ENCODE peak calls at places on chromosomes 2 and 18, in seven cellular contexts. U, Q, N, F, D, C and O are unnamed samples.

GRCh38 chr2:159290289-159290907 is 3.9 kb upstream of the WDSUB1 start:
- DNase-seq in U (peak; percentile 39), Q (peak; percentile 55), N (no peak), F (no peak), D (no peak), C (peak; percentile 97), O (no peak)

GRCh38 chr2:208407667-208408066 is 1.1 kb downstream of the PTH2R start:
- DNase-seq in U (peak; percentile 64), Q (no peak), N (no peak), F (no peak), D (no peak), C (peak; percentile 46), O (peak; percentile 30)

GRCh38 chr2:42795275-42795674 is 2.9 kb upstream of the HAAO start:
- DNase-seq in U (no peak), Q (no peak), N (peak; percentile 44), F (no peak), D (no peak), C (no peak), O (no peak)

GRCh38 chr2:134372611-134373131 is 118.8 kb downstream of the MGAT5 start:
- DNase-seq in U (no peak), Q (no peak), N (no peak), F (no peak), D (no peak), C (peak; percentile 66), O (no peak)

GRCh38 chr18:9642799-9643445 is 28.6 kb upstream of the PPP4R1 start:
- DNase-seq in U (no peak), Q (no peak), N (no peak), F (no peak), D (no peak), C (peak; percentile 48), O (no peak)

GRCh38 chr2:120205901-120206581 is 17.2 kb downstream of the TMEM185B start:
- DNase-seq in U (peak; percentile 29), Q (no peak), N (peak; percentile 83), F (no peak), D (peak; percentile 79), C (no peak), O (peak; percentile 78)

GRCh38 chr2:100397976-100398375 is 19.5 kb downstream of the CHST10 start:
- DNase-seq in U (no peak), Q (no peak), N (no peak), F (no peak), D (no peak), C (no peak), O (no peak)

GRCh38 chr2:222468338-222468737 is 44.0 kb downstream of the SGPP2 start:
- DNase-seq in U (no peak), Q (no peak), N (no peak), F (no peak), D (no peak), C (peak; percentile 15), O (no peak)

GRCh38 chr2:171293661-171294060 is 133.0 kb upstream of the TLK1 start:
- DNase-seq in U (no peak), Q (no peak), N (no peak), F (no peak), D (no peak), C (no peak), O (no peak)

GRCh38 chr2:240916571-240917008 is 10.5 kb downstream of the CROCC2 start:
- DNase-seq in U (peak; percentile 50), Q (peak; percentile 23), N (no peak), F (peak; percentile 97), D (peak; percentile 65), C (peak; percentile 59), O (no peak)

GRCh38 chr2:168948621-168949212 is 47.6 kb downstream of the G6PC2 start:
- DNase-seq in U (peak; percentile 61), Q (no peak), N (no peak), F (no peak), D (no peak), C (peak; percentile 46), O (peak; percentile 5)

GRCh38 chr2:128754246-128754724 is 435.6 kb upstream of the HS6ST1 start:
- DNase-seq in U (no peak), Q (no peak), N (peak; percentile 85), F (no peak), D (no peak), C (peak; percentile 87), O (peak; percentile 56)

GRCh38 chr2:100824842-100825241 is 4.9 kb downstream of the NPAS2 start:
- DNase-seq in U (no peak), Q (no peak), N (no peak), F (no peak), D (no peak), C (no peak), O (no peak)

GRCh38 chr18:79494936-79495335 is 99.2 kb downstream of the NFATC1 start:
- DNase-seq in U (no peak), Q (no peak), N (peak; percentile 40), F (peak; percentile 56), D (no peak), C (no peak), O (no peak)

GRCh38 chr2:11348209-11348749 is 3.8 kb upstream of the ROCK2 start:
- DNase-seq in U (no peak), Q (no peak), N (no peak), F (peak; percentile 83), D (no peak), C (no peak), O (no peak)

GRCh38 chr2:218884519-218884918 is 3.9 kb downstream of the WNT10A start:
- DNase-seq in U (no peak), Q (no peak), N (no peak), F (peak; percentile 11), D (no peak), C (no peak), O (no peak)

GRCh38 chr2:60472026-60472425 is 81.4 kb downstream of the BCL11A start:
- DNase-seq in U (no peak), Q (no peak), N (no peak), F (no peak), D (no peak), C (no peak), O (no peak)

GRCh38 chr2:28350791-28351285 is 41.8 kb upstream of the FOSL2 start:
- DNase-seq in U (no peak), Q (no peak), N (no peak), F (peak; percentile 63), D (no peak), C (no peak), O (no peak)

GRCh38 chr2:216478151-216478550 is 20.5 kb upstream of the RPL37A start:
- DNase-seq in U (peak; percentile 59), Q (peak; percentile 33), N (no peak), F (no peak), D (no peak), C (peak; percentile 61), O (no peak)

GRCh38 chr2:173400760-173401159 is 46.1 kb downstream of the CDCA7 start:
- DNase-seq in U (peak; percentile 21), Q (no peak), N (no peak), F (no peak), D (no peak), C (no peak), O (peak; percentile 42)
- TF ChIP-seq CTCF in U (no peak), Q (peak; percentile 15), N (peak; percentile 11), F (no peak), D (peak; percentile 45), C (peak; percentile 23), O (peak; percentile 43)

GRCh38 chr2:62467475-62468321 is 38.3 kb downstream of the TMEM17 start:
- DNase-seq in U (no peak), Q (no peak), N (no peak), F (no peak), D (no peak), C (peak; percentile 84), O (no peak)
- TF ChIP-seq CTCF in U (no peak), Q (no peak), N (no peak), F (no peak), D (peak; percentile 27), C (peak; percentile 49), O (no peak)

DNA sequence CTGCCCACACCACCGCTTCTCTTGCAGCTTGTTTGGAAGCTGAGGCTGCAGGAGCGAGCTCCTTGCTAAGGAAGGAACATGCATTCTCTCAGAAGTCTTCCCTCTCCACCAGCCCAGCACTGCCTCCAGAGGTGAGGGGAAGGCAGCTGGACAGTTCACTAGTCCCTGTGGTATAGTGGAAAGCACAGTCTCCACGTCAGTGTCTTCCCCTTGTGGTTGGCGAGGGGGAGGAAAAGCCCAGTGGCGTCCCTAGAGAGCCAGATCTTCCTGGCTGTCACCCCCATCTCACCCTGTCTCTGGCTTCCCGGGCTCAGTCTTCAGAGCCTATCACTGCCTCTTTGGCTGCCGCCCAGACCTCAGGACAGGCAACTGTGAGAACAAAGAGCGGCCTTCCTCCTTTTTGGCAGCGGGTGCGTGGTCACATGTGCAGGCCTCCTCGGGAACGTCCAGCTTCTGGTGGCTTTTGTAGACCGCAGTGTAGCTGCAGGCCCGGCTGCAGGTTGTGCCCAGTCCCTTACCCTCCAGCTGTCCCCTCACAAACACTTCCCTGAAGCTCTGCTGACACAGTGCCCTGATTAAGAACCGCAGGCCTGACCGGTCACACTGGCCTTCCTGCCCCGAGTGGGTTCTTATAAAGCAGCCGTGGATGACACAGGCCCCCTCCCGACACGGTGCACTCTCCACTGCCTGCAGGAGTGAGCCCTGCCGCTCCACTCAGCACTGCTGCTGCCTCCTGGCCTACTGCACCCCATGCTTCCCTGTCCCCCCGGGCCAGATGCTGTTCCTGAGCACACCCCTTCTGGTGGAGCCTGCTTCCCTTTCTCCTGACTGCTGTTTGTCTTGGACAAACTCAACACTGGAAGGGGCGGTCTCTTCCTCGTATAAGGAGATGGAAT is 90.9 kb downstream of the RNF144A start:
- DNase-seq in U (no peak), Q (no peak), N (peak; percentile 81), F (peak; percentile 96), D (no peak), C (peak; percentile 96), O (no peak)
- TF ChIP-seq CTCF in U (no peak), Q (peak; percentile 20), N (peak; percentile 4), F (peak; percentile 17), D (no peak), C (peak; percentile 70), O (no peak)

GRCh38 chr2:108199726-108200125 is 40.0 kb upstream of the SULT1C3 start:
- DNase-seq in U (no peak), Q (peak; percentile 4), N (no peak), F (no peak), D (no peak), C (peak; percentile 72), O (no peak)

GRCh38 chr2:108189316-108189715 is 50.5 kb upstream of the SULT1C3 start:
- DNase-seq in U (no peak), Q (no peak), N (no peak), F (no peak), D (no peak), C (peak; percentile 60), O (no peak)

GRCh38 chr2:108193251-108193650 is 46.5 kb upstream of the SULT1C3 start:
- DNase-seq in U (no peak), Q (no peak), N (no peak), F (no peak), D (no peak), C (peak; percentile 71), O (no peak)

GRCh38 chr2:108195133-108195439 is 44.7 kb upstream of the SULT1C3 start:
- DNase-seq in U (no peak), Q (no peak), N (no peak), F (no peak), D (no peak), C (no peak), O (no peak)

DNA sequence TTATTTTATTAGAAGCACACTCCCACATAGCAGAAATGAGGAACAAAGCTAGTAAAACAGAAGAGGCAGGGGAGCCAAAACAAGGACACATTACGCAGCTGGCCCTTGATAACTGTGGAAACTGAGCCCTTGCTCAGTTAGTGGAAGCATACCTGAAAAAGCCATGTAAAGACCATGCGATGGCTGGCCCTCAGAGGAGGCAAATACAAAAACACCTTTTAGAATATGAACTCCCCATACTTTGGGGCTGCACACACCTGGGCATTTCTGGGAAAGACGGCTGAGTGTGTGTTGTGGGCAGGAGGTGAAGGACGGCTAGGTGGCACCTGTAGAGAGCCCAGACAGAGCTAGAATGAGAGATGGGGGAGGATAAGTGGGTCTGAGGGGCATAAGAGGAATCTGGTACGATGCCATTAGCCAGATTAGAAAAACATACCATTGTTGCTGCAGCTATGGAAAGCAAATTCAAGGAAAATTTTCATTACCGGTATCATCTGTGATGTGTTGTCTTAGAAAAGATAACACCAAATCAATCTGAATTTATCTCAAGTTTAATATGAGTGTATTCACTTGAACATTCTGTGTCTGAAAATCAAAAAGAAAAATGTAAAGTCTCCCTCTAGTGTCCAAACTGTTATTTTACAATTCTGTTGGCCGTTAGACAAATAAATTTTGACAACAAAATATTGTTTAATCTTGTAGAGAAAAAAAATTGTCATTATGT is 45.2 kb upstream of the SULT1C3 start:
- DNase-seq in U (no peak), Q (no peak), N (no peak), F (no peak), D (no peak), C (peak; percentile 47), O (no peak)
- TF ChIP-seq CTCF in U (no peak), Q (no peak), N (peak; percentile 37), F (no peak), D (peak; percentile 58), C (peak; percentile 52), O (peak; percentile 64)